ENCODE peak calls at places on chromosomes 12 and 14, in five cellular contexts. S is HEK293T, Q is HepG2, R is H1, A is GM12878. X is an unnamed sample.
A peak's percentile ranks its signal among the peaks of the same experiment; 100 is the strongest.

GRCh38 chr12:25785164-25785563 is 173.3 kb upstream of the RASSF8 start:
- DNase-seq in Q (no peak), A (no peak), R (no peak), S (no peak), X (no peak)

GRCh38 chr12:99644629-99645028 is 2.9 kb upstream of the GARIN6 start:
- DNase-seq in S (no peak), R (no peak), A (no peak), Q (no peak), X (no peak)

GRCh38 chr12:118307069-118307954 is 65.4 kb downstream of the TAOK3 start:
- DNase-seq in A (peak; percentile 69), S (no peak), Q (no peak), R (no peak), X (no peak)

GRCh38 chr12:63103489-63104131 is 47.4 kb downstream of the AVPR1A start:
- DNase-seq in S (peak; percentile 44), R (no peak), Q (peak; percentile 15), A (no peak), X (no peak)

GRCh38 chr12:94208433-94208921 is 60.1 kb downstream of the PLXNC1 start:
- DNase-seq in R (no peak), S (no peak), A (no peak), Q (no peak), X (no peak)

GRCh38 chr12:53950789-53951576 is 3.7 kb upstream of the HOXC12 start:
- DNase-seq in Q (peak; percentile 23), R (peak; percentile 61), S (no peak), A (no peak), X (no peak)

GRCh38 chr14:74697543-74697942 is 15.3 kb downstream of the AREL1 start:
- DNase-seq in A (no peak), R (no peak), Q (no peak), S (no peak), X (no peak)

GRCh38 chr12:19546027-19546426 is 106.7 kb downstream of the AEBP2 start:
- DNase-seq in Q (no peak), A (no peak), R (no peak), S (no peak), X (no peak)

GRCh38 chr14:22070119-22070982 is 396.7 kb upstream of the OR4E1 start:
- DNase-seq in A (no peak), Q (no peak), R (peak; percentile 60), S (peak; percentile 10), X (no peak)

GRCh38 chr14:25048170-25049126 is 1.5 kb downstream of the STXBP6 start:
- DNase-seq in A (no peak), Q (no peak), S (no peak), R (no peak), X (no peak)

GRCh38 chr12:55067701-55068100 is 47.9 kb downstream of the NEUROD4 start:
- DNase-seq in A (no peak), S (no peak), R (no peak), Q (no peak), X (no peak)

GRCh38 chr12:113244015-113244983 is 23.0 kb downstream of the TPCN1 start:
- DNase-seq in A (no peak), S (no peak), R (no peak), Q (no peak), X (no peak)

GRCh38 chr12:101298426-101298825 is 18.5 kb downstream of the UTP20 start:
- DNase-seq in A (no peak), Q (no peak), R (no peak), S (no peak), X (no peak)
- TF ChIP-seq SUZ12 in A (no peak), Q (no peak), R (no peak), S (no peak), X (no peak)

GRCh38 chr12:122319312-122319638 is 53.0 kb upstream of the VPS33A start:
- DNase-seq in A (no peak), S (no peak), Q (no peak), R (no peak), X (no peak)

GRCh38 chr12:122326597-122326996 is 60.3 kb upstream of the VPS33A start:
- DNase-seq in A (no peak), S (no peak), Q (no peak), R (no peak), X (no peak)

GRCh38 chr12:122322501-122322900 is 56.2 kb upstream of the VPS33A start:
- DNase-seq in Q (no peak), R (no peak), S (no peak), A (no peak), X (peak; percentile 11)

GRCh38 chr12:122327014-122327413 is 60.7 kb upstream of the VPS33A start:
- DNase-seq in R (no peak), A (no peak), S (no peak), Q (no peak), X (no peak)

GRCh38 chr12:122323311-122324019 is 57.2 kb upstream of the VPS33A start:
- DNase-seq in S (no peak), Q (no peak), A (no peak), R (no peak), X (no peak)
- TF ChIP-seq SUZ12 in S (no peak), Q (no peak), A (no peak), R (no peak), X (no peak)

GRCh38 chr14:101821528-101821927 is 60.0 kb downstream of the PPP2R5C start:
- DNase-seq in Q (no peak), A (no peak), S (no peak), R (no peak), X (no peak)

GRCh38 chr14:101815994-101816393 is 54.5 kb downstream of the PPP2R5C start:
- DNase-seq in R (no peak), Q (no peak), A (no peak), S (no peak), X (no peak)

GRCh38 chr14:101820283-101820798 is 58.8 kb downstream of the PPP2R5C start:
- DNase-seq in S (no peak), Q (no peak), R (no peak), A (peak; percentile 65), X (no peak)

GRCh38 chr14:101817511-101818001 is 56.0 kb downstream of the PPP2R5C start:
- DNase-seq in R (no peak), Q (no peak), S (no peak), A (no peak), X (no peak)

DNA sequence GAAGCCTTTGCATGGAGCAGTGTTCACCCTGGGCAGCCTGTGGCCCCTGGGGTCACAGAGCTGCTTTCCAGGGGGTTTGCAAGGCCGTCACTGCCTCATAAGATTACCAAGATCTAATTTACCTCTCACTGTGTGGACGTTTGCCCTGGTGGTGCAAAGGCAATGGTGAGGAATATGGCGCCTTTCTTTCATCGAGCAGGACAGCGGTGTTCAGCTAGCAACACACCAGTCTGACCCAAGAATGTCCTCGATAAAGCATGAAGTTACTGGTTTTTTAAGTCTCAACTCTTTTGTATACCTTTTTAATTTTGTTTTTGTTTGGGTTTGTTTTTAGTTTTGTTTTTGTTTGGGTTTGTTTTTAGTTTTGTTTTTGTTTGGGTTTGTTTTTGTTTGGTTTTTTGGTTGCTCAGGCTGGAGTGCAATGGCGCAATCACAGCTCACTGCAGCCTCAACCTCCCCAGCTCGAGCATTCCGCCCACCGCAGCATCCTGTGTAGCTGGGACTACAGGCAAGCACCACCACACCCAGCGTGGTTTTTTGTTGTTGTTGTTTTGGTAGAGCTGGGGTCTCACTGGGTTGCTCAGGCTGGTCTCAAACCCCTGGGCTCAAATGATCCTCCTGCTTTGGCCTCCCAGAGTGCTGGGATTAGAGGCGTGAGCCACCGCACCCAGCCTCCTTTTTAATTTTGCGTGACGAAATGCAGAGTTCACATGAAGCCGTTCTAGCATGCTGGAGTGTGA is 57.9 kb downstream of the PPP2R5C start:
- DNase-seq in A (no peak), Q (no peak), S (no peak), R (no peak), X (no peak)
- TF ChIP-seq SUZ12 in A (no peak), Q (no peak), S (no peak), R (no peak), X (no peak)

GRCh38 chr12:123889000-123889399 is 83.6 kb downstream of the CCDC92 start:
- DNase-seq in S (no peak), Q (no peak), R (no peak), A (no peak), X (no peak)
- TF ChIP-seq SUZ12 in S (no peak), Q (no peak), R (no peak), A (no peak), X (no peak)

DNA sequence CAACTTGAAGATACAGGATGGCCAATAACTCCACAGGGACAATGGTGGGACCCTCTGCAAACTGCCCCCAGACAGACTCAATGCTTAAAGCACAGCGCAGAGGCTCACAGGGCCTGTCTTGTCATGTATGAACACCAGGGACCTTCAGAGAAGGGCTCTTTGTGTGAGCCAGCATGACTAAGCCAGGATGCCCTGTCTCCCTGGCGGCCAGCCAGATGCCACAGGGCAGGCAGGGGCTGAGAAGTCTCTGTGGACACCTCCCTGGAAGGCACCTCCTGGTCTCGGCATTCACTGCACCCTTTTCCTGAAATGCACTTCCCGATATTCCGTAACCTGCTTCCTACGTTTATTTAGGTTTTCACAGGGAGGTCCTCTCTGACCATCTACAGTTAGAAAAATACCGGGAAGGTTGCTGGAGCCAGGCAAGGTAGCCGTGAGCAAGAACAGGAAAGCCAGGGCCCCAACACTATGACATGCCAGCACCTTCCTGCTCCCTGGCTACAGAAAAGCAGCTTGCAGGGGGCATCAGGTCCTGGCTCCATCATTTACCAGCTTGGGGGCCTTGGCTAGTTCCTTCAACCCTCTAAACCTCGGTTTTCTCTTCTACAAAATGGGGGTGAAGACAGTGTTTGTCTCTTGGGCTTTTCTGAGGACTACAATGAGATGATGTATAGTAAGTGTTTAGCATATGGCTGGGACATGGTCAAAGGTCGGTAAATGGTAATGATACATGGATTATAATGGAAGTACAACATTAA is 65.0 kb downstream of the PITPNM2 start:
- DNase-seq in R (no peak), Q (peak; percentile 68), S (no peak), A (no peak), X (no peak)
- TF ChIP-seq SUZ12 in R (no peak), Q (no peak), S (no peak), A (no peak), X (no peak)

DNA sequence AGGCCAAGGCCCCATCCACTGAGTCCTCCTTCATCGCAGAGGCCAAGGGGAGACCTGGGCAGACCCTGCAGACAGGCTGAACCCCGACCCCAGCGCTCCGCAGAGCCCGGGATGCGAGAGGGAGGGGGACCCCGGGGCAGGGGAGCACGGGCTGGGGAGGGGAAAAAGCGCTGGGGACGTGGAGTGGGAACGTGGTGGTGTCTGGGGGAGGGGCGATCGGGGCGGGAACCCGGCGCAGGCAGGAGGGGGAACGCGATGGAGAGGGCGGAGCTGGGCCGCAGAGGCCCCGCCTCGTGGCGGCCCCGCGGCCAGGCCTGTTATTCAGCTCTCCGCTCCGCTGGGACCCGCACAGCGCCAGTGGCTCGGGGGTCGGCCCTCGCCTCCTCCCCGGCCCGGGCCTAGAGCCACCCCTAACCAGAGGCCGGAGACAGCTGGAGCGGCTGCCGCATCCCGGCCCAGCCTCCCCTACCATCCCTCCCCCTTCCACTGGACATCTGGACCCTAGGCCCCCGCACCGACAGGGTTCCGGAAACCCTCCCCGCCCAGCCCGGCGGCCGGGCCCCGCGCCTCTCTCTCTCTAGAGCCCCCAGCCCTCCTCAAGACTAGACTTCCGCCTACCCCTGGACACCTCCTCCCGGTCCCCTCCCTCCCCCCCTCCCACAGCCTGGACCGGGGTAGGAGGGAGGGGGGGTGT is at the start of gene ARHGEF25:
- DNase-seq in A (no peak), Q (peak; percentile 41), S (peak; percentile 91), R (peak; percentile 83), X (no peak)
- TF ChIP-seq SUZ12 in A (no peak), Q (no peak), S (no peak), R (no peak), X (no peak)

X was measured in NT2/D1.